ENCODE peak calls at places on chromosomes 3 and 15, in nine cellular contexts. C, U, T, M, P, A, E, F and B are unnamed samples.

GRCh38 chr3:99712291-99712954 is 74.0 kb downstream of the COL8A1 start:
- DNase-seq in U (no peak), F (no peak), C (no peak), P (no peak), T (no peak), A (no peak), M (no peak), E (no peak), B (no peak)

GRCh38 chr3:8607285-8608040 is 37.1 kb downstream of the SSUH2 start:
- DNase-seq in P (peak; percentile 53), F (peak; percentile 76), U (no peak), E (peak; percentile 78), A (no peak), T (no peak), M (no peak), C (peak; percentile 62), B (no peak)

GRCh38 chr3:171815977-171816595 is 5.8 kb upstream of the PLD1 start:
- DNase-seq in F (no peak), A (no peak), P (no peak), U (no peak), C (no peak), T (no peak), M (no peak), E (no peak), B (no peak)

GRCh38 chr3:4888913-4889846 is 90.1 kb upstream of the BHLHE40 start:
- DNase-seq in U (no peak), T (no peak), E (no peak), P (no peak), M (no peak), C (no peak), F (no peak), A (no peak), B (no peak)

GRCh38 chr3:47850062-47850802 is 47.3 kb downstream of the DHX30 start:
- DNase-seq in M (no peak), P (no peak), U (no peak), A (no peak), F (no peak), T (peak; percentile 28), E (peak; percentile 49), C (no peak), B (no peak)

GRCh38 chr3:141128126-141128777 is 77.1 kb downstream of the SPSB4 start:
- DNase-seq in M (no peak), A (no peak), F (peak; percentile 6), C (no peak), P (no peak), E (no peak), T (peak; percentile 48), U (no peak), B (no peak)

GRCh38 chr3:53227993-53228885 is 27.6 kb downstream of the TKT start:
- DNase-seq in C (no peak), M (no peak), F (no peak), T (peak; percentile 74), P (no peak), A (peak; percentile 20), E (no peak), U (peak; percentile 51), B (no peak)

GRCh38 chr3:3200632-3201212 is 21.2 kb upstream of the CRBN start:
- DNase-seq in E (peak; percentile 62), U (no peak), F (no peak), M (peak; percentile 43), P (peak; percentile 54), T (no peak), A (no peak), C (peak; percentile 21), B (no peak)

GRCh38 chr3:145145461-145145860 is 1015.5 kb downstream of the PLOD2 start:
- DNase-seq in M (no peak), F (no peak), E (no peak), P (no peak), T (no peak), A (no peak), U (no peak), C (no peak), B (no peak)

GRCh38 chr3:125062904-125063618 is 7.3 kb upstream of the HEG1 start:
- DNase-seq in T (no peak), F (peak; percentile 46), E (peak; percentile 97), U (no peak), M (no peak), A (no peak), P (no peak), C (peak; percentile 42), B (no peak)

GRCh38 chr15:85889956-85890619 is 95.4 kb upstream of the KLHL25 start:
- DNase-seq in E (no peak), P (no peak), F (no peak), U (no peak), M (peak; percentile 86), C (no peak), T (no peak), A (no peak), B (no peak)

GRCh38 chr3:142987080-142987700 is 14.2 kb upstream of the U2SURP start:
- DNase-seq in P (no peak), F (no peak), A (no peak), T (no peak), U (no peak), E (peak; percentile 55), M (no peak), C (no peak), B (no peak)

GRCh38 chr3:169362261-169362660 is 301.3 kb downstream of the MECOM start:
- DNase-seq in F (no peak), T (no peak), P (no peak), C (no peak), A (no peak), U (no peak), E (peak; percentile 40), M (no peak), B (no peak)

DNA sequence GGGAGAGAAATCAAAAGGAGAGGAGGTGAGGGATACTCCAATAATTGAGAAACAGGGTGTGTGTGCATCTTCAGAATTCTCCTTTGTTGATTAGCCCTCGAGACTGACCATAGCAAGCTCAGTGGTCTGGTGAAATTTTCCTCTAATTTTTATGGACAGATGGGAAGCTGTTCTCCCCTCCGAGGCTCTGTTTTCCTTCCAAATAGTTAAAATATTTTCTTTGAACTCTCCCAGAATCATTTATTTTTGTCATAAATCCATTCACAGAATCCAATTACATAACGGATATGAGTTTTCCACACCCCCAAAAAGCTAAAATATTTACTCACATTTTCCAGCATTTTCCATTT is 36.4 kb downstream of the QTRT2 start:
- DNase-seq in T (no peak), A (no peak), E (no peak), P (no peak), M (no peak), U (no peak), F (no peak), C (no peak), B (no peak)
- TF ChIP-seq CTCF in T (no peak), A (no peak), E (no peak), P (no peak), M (no peak), U (no peak), F (no peak), C (no peak), B (no peak)

GRCh38 chr3:195578565-195578964 is 5.2 kb downstream of the APOD start:
- DNase-seq in U (no peak), A (no peak), T (no peak), M (no peak), C (no peak), F (no peak), E (no peak), P (no peak), B (no peak)
- TF ChIP-seq CTCF in U (no peak), A (no peak), T (no peak), M (no peak), C (no peak), F (no peak), E (no peak), P (no peak), B (no peak)

DNA sequence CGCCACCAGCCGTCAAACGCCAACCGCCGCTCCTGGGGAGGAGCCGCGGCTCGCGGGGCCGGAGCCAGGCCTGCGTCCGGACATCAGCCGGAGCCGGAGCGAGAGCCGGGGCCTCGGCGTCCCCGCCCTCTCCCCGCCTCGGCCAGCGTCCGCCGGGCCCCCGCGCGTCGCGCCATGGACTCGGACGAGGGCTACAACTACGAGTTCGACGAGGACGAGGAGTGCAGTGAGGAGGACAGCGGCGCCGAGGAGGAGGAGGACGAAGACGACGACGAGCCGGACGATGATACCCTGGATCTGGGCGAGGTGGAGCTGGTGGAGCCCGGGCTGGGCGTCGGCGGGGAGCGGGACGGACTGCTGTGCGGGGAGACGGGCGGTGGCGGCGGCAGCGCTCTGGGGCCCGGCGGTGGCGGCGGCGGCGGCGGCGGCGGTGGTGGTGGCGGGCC is 359 bp downstream of the ARIH1 start:
- DNase-seq in P (peak; percentile 65), E (no peak), C (peak; percentile 52), F (no peak), M (no peak), T (peak; percentile 92), A (no peak), U (peak; percentile 92), B (no peak)
- TF ChIP-seq CTCF in P (no peak), E (no peak), C (no peak), F (no peak), M (no peak), T (no peak), A (no peak), U (no peak), B (no peak)

GRCh38 chr3:9825461-9826040 is 15.5 kb downstream of the TTLL3 start:
- DNase-seq in T (no peak), U (no peak), A (no peak), F (no peak), M (no peak), P (no peak), E (no peak), C (no peak), B (no peak)

GRCh38 chr3:9817437-9817836 is 7.4 kb downstream of the TTLL3 start:
- DNase-seq in F (no peak), P (no peak), T (no peak), U (no peak), A (peak; percentile 14), C (no peak), M (no peak), E (no peak), B (no peak)

GRCh38 chr3:9818666-9819335 is 8.7 kb downstream of the TTLL3 start:
- DNase-seq in F (no peak), T (no peak), C (no peak), M (no peak), P (no peak), U (no peak), A (no peak), E (no peak), B (no peak)

GRCh38 chr3:9820543-9820942 is 10.5 kb downstream of the TTLL3 start:
- DNase-seq in P (no peak), C (no peak), T (no peak), F (no peak), M (no peak), E (no peak), A (peak; percentile 18), U (no peak), B (no peak)

GRCh38 chr3:9820944-9821343 is 10.9 kb downstream of the TTLL3 start:
- DNase-seq in T (no peak), C (no peak), A (no peak), U (no peak), P (no peak), M (no peak), F (no peak), E (peak; percentile 23), B (no peak)
- TF ChIP-seq CTCF in T (no peak), C (peak; percentile 21), A (peak; percentile 12), U (no peak), P (peak; percentile 18), M (no peak), F (no peak), E (peak; percentile 39), B (peak; percentile 17)